ENCODE peak calls at places on chromosomes 4 and X, in eight cellular contexts. Z is heart left ventricle, S is lower leg skin, N is lower lobe of right lung, T is SK-N-MC, V is PC-3, W is GM23338, L is cardiac muscle cell. U is an unnamed sample.

GRCh38 chrX:25275159-25275558 is 259.4 kb upstream of the ARX start:
- DNase-seq in N (no peak), S (no peak), T (no peak), Z (no peak), V (peak), L (no peak), W (no peak), U (no peak)

GRCh38 chrX:46317158-46317557 is 228.1 kb downstream of the ZNF674 start:
- DNase-seq in T (no peak), Z (no peak), V (peak), W (no peak), L (no peak), N (no peak), S (no peak), U (no peak)

GRCh38 chr4:83362492-83363329 is 28.1 kb upstream of the HPSE start:
- DNase-seq in N (no peak), Z (no peak), S (no peak), L (no peak), V (peak), W (peak), T (no peak), U (no peak)

GRCh38 chr4:124564121-124564520 is 148.4 kb downstream of the ANKRD50 start:
- DNase-seq in Z (no peak), T (no peak), V (no peak), W (no peak), S (no peak), N (no peak), L (no peak), U (no peak)

GRCh38 chr4:23237771-23238170 is 545.0 kb downstream of the GBA3 start:
- DNase-seq in V (no peak), S (no peak), L (no peak), N (no peak), T (no peak), W (no peak), Z (peak), U (peak)

GRCh38 chr4:110062166-110062565 is 136.2 kb downstream of the ELOVL6 start:
- DNase-seq in V (no peak), L (no peak), T (no peak), N (no peak), W (no peak), S (no peak), Z (no peak), U (no peak)

GRCh38 chr4:163157157-163157556 is 9.5 kb downstream of the NAF1 start:
- DNase-seq in T (no peak), L (no peak), W (no peak), V (no peak), S (no peak), Z (no peak), N (no peak), U (no peak)

GRCh38 chr4:89765966-89766365 is 71.0 kb downstream of the SNCA start:
- DNase-seq in V (no peak), T (no peak), N (no peak), W (no peak), Z (peak), L (no peak), S (no peak), U (peak)

GRCh38 chr4:38424171-38424871 is 239.7 kb upstream of the KLF3 start:
- DNase-seq in S (no peak), Z (peak), L (peak), V (no peak), T (no peak), N (no peak), W (peak), U (peak)

GRCh38 chr4:17517664-17518063 is 2.7 kb downstream of the CLRN2 start:
- DNase-seq in Z (no peak), V (no peak), S (no peak), L (no peak), W (peak), T (no peak), N (no peak), U (no peak)

GRCh38 chr4:109729155-109729562 is 711 bp downstream of the PLA2G12A start:
- DNase-seq in N (no peak), S (no peak), V (no peak), W (peak), L (peak), Z (no peak), T (no peak), U (no peak)

GRCh38 chr4:156892695-156893211 is 78.8 kb downstream of the PDGFC start:
- DNase-seq in S (no peak), N (no peak), L (peak), V (no peak), W (no peak), T (no peak), Z (no peak), U (no peak)

GRCh38 chr4:147110968-147111367 is 165.3 kb upstream of the TTC29 start:
- DNase-seq in W (no peak), S (no peak), V (peak), T (peak), N (no peak), L (no peak), Z (no peak), U (no peak)

GRCh38 chrX:139559383-139560042 is 29.0 kb downstream of the F9 start:
- DNase-seq in Z (no peak), W (peak), L (peak), V (peak), T (no peak), N (no peak), S (no peak), U (no peak)

GRCh38 chrX:49934148-49934547 is 11.8 kb downstream of the CLCN5 start:
- DNase-seq in V (peak), W (no peak), L (no peak), T (no peak), Z (no peak), N (no peak), S (no peak), U (no peak)

GRCh38 chr4:55635760-55636621 is at the start of gene NMU:
- DNase-seq in W (peak), T (no peak), Z (no peak), N (peak), L (peak), V (peak), S (peak), U (peak)
- H3K4me3 ChIP-seq in W (peak), T (peak), Z (peak), N (peak), L (peak), V (peak), S (peak), U (peak)

GRCh38 chr4:8534129-8534528 is 46.1 kb upstream of the GPR78 start:
- DNase-seq in V (peak), L (peak), Z (no peak), N (no peak), S (no peak), T (no peak), W (peak), U (no peak)
- H3K4me3 ChIP-seq in V (peak), L (no peak), Z (no peak), N (peak), S (no peak), T (no peak), W (peak), U (no peak)

GRCh38 chr4:168634276-168634802 is 137.5 kb downstream of the PALLD start:
- DNase-seq in S (peak), T (peak), W (no peak), Z (no peak), V (peak), N (no peak), L (no peak), U (no peak)
- H3K4me3 ChIP-seq in S (no peak), T (peak), W (no peak), Z (peak), V (peak), N (no peak), L (no peak), U (peak)

GRCh38 chr4:184548651-184549341 is 74.4 kb upstream of the IRF2 start:
- DNase-seq in S (no peak), T (no peak), W (peak), N (no peak), Z (peak), L (no peak), V (no peak), U (no peak)
- H3K4me3 ChIP-seq in S (no peak), T (peak), W (peak), N (peak), Z (peak), L (no peak), V (no peak), U (peak)

GRCh38 chr4:1728061-1728980 is 7.0 kb downstream of the TACC3 start:
- DNase-seq in W (no peak), L (no peak), N (peak), T (no peak), S (no peak), V (no peak), Z (peak), U (no peak)
- H3K4me3 ChIP-seq in W (no peak), L (no peak), N (peak), T (no peak), S (no peak), V (peak), Z (peak), U (peak)

DNA sequence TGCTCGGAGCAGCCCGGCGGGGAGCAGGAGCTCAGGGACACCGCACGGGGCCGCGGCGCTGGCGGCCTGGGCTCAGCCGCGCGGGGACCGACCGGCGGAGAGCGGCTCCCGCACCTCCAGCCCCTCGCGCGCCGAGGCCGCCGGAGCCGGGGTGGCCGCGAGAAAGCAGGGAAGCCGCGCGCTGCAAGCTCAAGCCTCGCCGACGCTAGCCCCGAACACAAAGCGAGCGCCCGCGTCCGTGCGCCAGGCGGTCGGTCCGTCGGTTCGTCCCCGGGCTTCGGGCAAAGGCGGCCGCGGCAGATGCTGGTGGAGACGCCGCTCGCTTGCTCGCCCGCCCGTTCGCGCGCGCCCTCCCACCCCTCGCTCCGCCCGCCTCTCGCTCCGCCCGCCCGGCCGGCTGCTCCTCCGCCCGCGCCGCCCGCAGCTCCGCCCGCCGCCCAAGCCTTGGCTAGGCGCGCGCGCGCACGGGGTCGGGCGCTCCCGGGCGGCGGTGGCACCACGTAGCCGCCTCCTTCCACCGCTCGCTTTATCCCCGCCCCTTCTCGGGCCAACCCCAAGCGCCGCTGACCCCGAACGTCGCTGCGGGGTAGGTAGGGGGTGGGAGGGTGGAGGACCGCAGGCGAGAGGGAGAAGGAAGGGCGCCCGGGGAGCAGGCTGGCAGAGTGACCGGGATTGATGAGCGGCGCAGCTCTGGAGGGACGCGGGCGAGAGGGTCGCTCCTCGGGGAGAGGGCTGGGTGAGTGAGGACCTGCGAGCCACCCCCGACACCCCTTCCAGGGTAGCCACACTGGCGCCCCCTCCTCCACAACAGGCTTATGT is at the start of gene TSPAN5:
- DNase-seq in L (peak), W (peak), N (peak), Z (peak), T (no peak), S (peak), V (peak), U (peak)
- H3K4me3 ChIP-seq in L (peak), W (peak), N (peak), Z (peak), T (peak), S (peak), V (peak), U (peak)

U was measured in heart right ventricle.